ENCODE peak calls at places on chromosomes 12 and 14, in four cellular contexts. R is stimulated activated naive CD4-positive, alpha-beta T cell; D is nephron progenitor cell; Q is NCI-H1092 treated with DMSO at 0.1 percent for 48 hours. L is an unnamed sample.

GRCh38 chr14:76135722-76136121 is 16.0 kb upstream of the GPATCH2L start:
- DNase-seq in Q (no peak), R (no peak), D (no peak), L (no peak)

GRCh38 chr14:101103321-101103901 is 199.9 kb upstream of the RTL1 start:
- DNase-seq in Q (no peak), R (no peak), D (no peak), L (no peak)

GRCh38 chr12:52402873-52403510 is 3.1 kb downstream of the KRT82 start:
- DNase-seq in Q (no peak), R (no peak), D (no peak), L (no peak)

GRCh38 chr12:31491819-31492598 is 98.9 kb downstream of the DENND5B start:
- DNase-seq in Q (no peak), D (no peak), R (no peak), L (no peak)

GRCh38 chr12:57129311-57130288 is 1.3 kb downstream of the LRP1 start:
- DNase-seq in D (peak), R (no peak), Q (no peak), L (peak)

GRCh38 chr12:45336331-45336730 is 120.4 kb downstream of the ANO6 start:
- DNase-seq in Q (no peak), R (no peak), D (no peak), L (no peak)

GRCh38 chr14:104175811-104176210 is 37.4 kb downstream of the KIF26A start:
- DNase-seq in Q (no peak), D (no peak), R (no peak), L (no peak)

GRCh38 chr12:66074561-66074960 is 56.0 kb downstream of the LLPH start:
- DNase-seq in Q (no peak), R (no peak), D (no peak), L (no peak)

GRCh38 chr12:97568336-97569180 is 106.0 kb downstream of the RMST start:
- DNase-seq in D (no peak), Q (no peak), R (no peak), L (no peak)

GRCh38 chr14:90308561-90308960 is 23.2 kb downstream of the NRDE2 start:
- DNase-seq in Q (no peak), D (no peak), R (no peak), L (no peak)

L was measured in G401.